ENCODE peak calls at places on chromosomes 1 and 21, in eight cellular contexts. A is bronchial epithelial cell, V is nucleus accumbens, K is psoas muscle, C is NB4, W is posterior cingulate gyrus, Z is LoVo, Q is fibroblast of the conjunctiva. B is an unnamed sample.

GRCh38 chr1:65918564-65918963 is 125.9 kb downstream of the PDE4B start:
- DNase-seq in W (no peak), K (no peak), C (no peak), Q (no peak), V (no peak), Z (no peak), A (no peak), B (no peak)

GRCh38 chr1:230827081-230827681 is 41.1 kb downstream of the C1orf198 start:
- DNase-seq in V (peak; percentile 71), A (no peak), Q (no peak), K (no peak), Z (no peak), C (no peak), W (no peak), B (no peak)

GRCh38 chr1:211113566-211113965 is 20.4 kb downstream of the KCNH1 start:
- DNase-seq in V (no peak), Z (no peak), C (no peak), Q (no peak), W (no peak), A (no peak), K (no peak), B (no peak)

GRCh38 chr1:56771717-56772116 is 47.5 kb downstream of the FYB2 start:
- DNase-seq in Z (no peak), W (no peak), A (no peak), K (no peak), V (no peak), Q (no peak), C (no peak), B (no peak)

GRCh38 chr1:230453377-230453776 is 27.2 kb upstream of the PGBD5 start:
- DNase-seq in W (no peak), C (no peak), V (no peak), A (no peak), Z (no peak), Q (no peak), K (no peak), B (no peak)

GRCh38 chr1:97693601-97694000 is 227.2 kb downstream of the DPYD start:
- DNase-seq in A (no peak), C (no peak), V (no peak), Z (no peak), W (no peak), K (no peak), Q (no peak), B (no peak)

GRCh38 chr21:26795866-26796329 is 49.3 kb downstream of the ADAMTS1 start:
- DNase-seq in V (peak; percentile 55), Q (peak; percentile 86), Z (peak; percentile 20), W (peak; percentile 27), C (no peak), K (no peak), A (peak; percentile 85), B (no peak)

GRCh38 chr1:38990401-38990745 is 703 bp upstream of the AKIRIN1 start:
- DNase-seq in W (no peak), Z (no peak), V (no peak), Q (no peak), K (no peak), A (peak; percentile 26), C (no peak), B (peak; percentile 31)

GRCh38 chr1:37559080-37559479 is 2.3 kb downstream of the DNALI1 start:
- DNase-seq in Z (no peak), V (no peak), A (no peak), W (no peak), Q (no peak), K (no peak), C (no peak), B (no peak)

GRCh38 chr1:37486680-37487618 is 12.6 kb downstream of the ZC3H12A start:
- DNase-seq in K (peak; percentile 87), V (peak; percentile 25), C (peak; percentile 89), A (peak; percentile 71), Z (peak; percentile 59), W (peak; percentile 49), Q (peak; percentile 55), B (peak; percentile 86)

GRCh38 chr1:84702143-84702542 is 11.9 kb upstream of the SSX2IP start:
- DNase-seq in A (no peak), C (no peak), V (no peak), Z (no peak), W (no peak), K (no peak), Q (no peak), B (no peak)

GRCh38 chr1:18182518-18183160 is 75.0 kb downstream of the IGSF21 start:
- DNase-seq in C (peak; percentile 4), Q (no peak), K (peak; percentile 32), V (no peak), Z (no peak), W (no peak), A (peak; percentile 30), B (no peak)

GRCh38 chr21:32886339-32886738 is 114.8 kb upstream of the PAXBP1 start:
- DNase-seq in K (no peak), Z (peak; percentile 55), Q (no peak), W (no peak), A (no peak), C (no peak), V (no peak), B (no peak)

GRCh38 chr1:11730429-11730861 is 5.5 kb upstream of the AGTRAP start:
- DNase-seq in W (no peak), C (peak; percentile 96), A (peak; percentile 49), K (no peak), Z (no peak), Q (no peak), V (no peak), B (peak; percentile 63)

GRCh38 chr21:26941436-26941835 is 25.5 kb downstream of the ADAMTS5 start:
- DNase-seq in C (no peak), Z (no peak), A (peak; percentile 70), Q (no peak), K (no peak), V (no peak), W (no peak), B (no peak)

GRCh38 chr1:180157108-180157507 is 2.4 kb downstream of the QSOX1 start:
- DNase-seq in A (no peak), V (no peak), Z (no peak), W (no peak), K (no peak), Q (no peak), C (peak; percentile 39), B (no peak)

GRCh38 chr21:34186119-34186719 is 112.8 kb downstream of the MRPS6 start:
- DNase-seq in W (no peak), V (no peak), Q (no peak), A (no peak), K (no peak), C (no peak), Z (no peak), B (no peak)

GRCh38 chr1:38527373-38527966 is 332.1 kb downstream of the RRAGC start:
- DNase-seq in K (no peak), C (no peak), W (no peak), V (no peak), A (peak; percentile 41), Z (peak; percentile 41), Q (no peak), B (no peak)

GRCh38 chr1:55213029-55213884 is 1.9 kb downstream of the USP24 start:
- DNase-seq in Z (no peak), V (no peak), A (peak; percentile 44), K (no peak), C (peak; percentile 46), Q (no peak), W (no peak), B (no peak)

GRCh38 chr1:64484651-64485050 is 14.7 kb downstream of the CACHD1 start:
- DNase-seq in W (no peak), A (peak; percentile 53), Z (no peak), C (no peak), V (no peak), Q (no peak), K (no peak), B (peak; percentile 66)

GRCh38 chr1:206430031-206430983 is 40.0 kb upstream of the IKBKE start:
- DNase-seq in K (no peak), Q (no peak), C (no peak), W (no peak), Z (no peak), A (peak; percentile 99), V (no peak), B (peak; percentile 95)

GRCh38 chr1:3530931-3531818 is 76.7 kb downstream of the ARHGEF16 start:
- DNase-seq in C (peak; percentile 73), K (peak; percentile 75), V (peak; percentile 28), W (peak; percentile 38), A (peak; percentile 55), Z (peak; percentile 80), Q (peak; percentile 8), B (peak; percentile 63)